ENCODE peak calls at places on chromosomes 5 and 9, in four cellular contexts. One of them, this sample, is unnamed.

GRCh38 chr5:160923927-160924705 is 72.1 kb upstream of the ATP10B start:
- DNase-seq in WTC11: peak; percentile 13
- DNase-seq in endothelial cell: no peak
- DNase-seq in nucleus accumbens: no peak
- DNase-seq in this sample: no peak

GRCh38 chr9:137502008-137502913 is 43.1 kb upstream of the NSMF start:
- DNase-seq in nucleus accumbens: no peak
- DNase-seq in WTC11: no peak
- DNase-seq in endothelial cell: peak; percentile 40
- DNase-seq in this sample: no peak

GRCh38 chr9:135069556-135070197 is 17.8 kb upstream of the OLFM1 start:
- DNase-seq in endothelial cell: no peak
- DNase-seq in nucleus accumbens: no peak
- DNase-seq in WTC11: no peak
- DNase-seq in this sample: no peak

GRCh38 chr5:174312641-174313040 is 267.1 kb downstream of the NSG2 start:
- DNase-seq in nucleus accumbens: no peak
- DNase-seq in WTC11: no peak
- DNase-seq in endothelial cell: no peak
- DNase-seq in this sample: no peak

GRCh38 chr9:72635197-72635596 is 113.8 kb downstream of the TMC1 start:
- DNase-seq in WTC11: peak; percentile 14
- DNase-seq in endothelial cell: no peak
- DNase-seq in nucleus accumbens: no peak
- DNase-seq in this sample: no peak

GRCh38 chr9:136673088-136673969 is 10.6 kb downstream of the EGFL7 start:
- DNase-seq in WTC11: no peak
- DNase-seq in nucleus accumbens: no peak
- DNase-seq in endothelial cell: peak; percentile 59
- DNase-seq in this sample: no peak

GRCh38 chr9:8188720-8189407 is 389.3 kb upstream of the DMAC1 start:
- DNase-seq in WTC11: no peak
- DNase-seq in endothelial cell: no peak
- DNase-seq in nucleus accumbens: no peak
- DNase-seq in this sample: no peak

GRCh38 chr5:159817262-159818029 is 98.8 kb upstream of the ADRA1B start:
- DNase-seq in WTC11: no peak
- DNase-seq in endothelial cell: no peak
- DNase-seq in nucleus accumbens: no peak
- DNase-seq in this sample: no peak

GRCh38 chr5:66299463-66299862 is 155.4 kb downstream of the SREK1 start:
- DNase-seq in WTC11: no peak
- DNase-seq in nucleus accumbens: no peak
- DNase-seq in endothelial cell: no peak
- DNase-seq in this sample: no peak

GRCh38 chr9:96478829-96479371 is 28.9 kb downstream of the HABP4 start:
- DNase-seq in nucleus accumbens: no peak
- DNase-seq in endothelial cell: no peak
- DNase-seq in WTC11: no peak
- DNase-seq in this sample: no peak

GRCh38 chr5:39231705-39232525 is 12.6 kb upstream of the FYB1 start:
- DNase-seq in WTC11: no peak
- DNase-seq in nucleus accumbens: no peak
- DNase-seq in endothelial cell: no peak
- DNase-seq in this sample: no peak

GRCh38 chr5:111013011-111013410 is 58.5 kb upstream of the TSLP start:
- DNase-seq in WTC11: no peak
- DNase-seq in endothelial cell: no peak
- DNase-seq in nucleus accumbens: no peak
- DNase-seq in this sample: no peak